ENCODE peak calls at places on chromosome 4, in eight cellular contexts. Q, D, E, B, P, J, O and I are unnamed samples.

GRCh38 chr4:110626532-110627153 is 3.8 kb upstream of the PITX2 start:
- DNase-seq in O (no peak), D (no peak), P (no peak), Q (no peak), J (no peak), B (no peak), E (no peak), I (no peak)

GRCh38 chr4:184417802-184418511 is 56.4 kb downstream of the IRF2 start:
- DNase-seq in O (peak), D (peak), Q (no peak), J (no peak), P (no peak), B (peak), E (no peak), I (no peak)

GRCh38 chr4:12562016-12562415 is 922.1 kb downstream of the RAB28 start:
- DNase-seq in D (no peak), P (no peak), E (no peak), B (no peak), J (no peak), Q (no peak), O (no peak), I (no peak)

GRCh38 chr4:40629401-40630334 is at the start of gene RBM47:
- DNase-seq in J (peak), Q (peak), O (peak), E (peak), P (peak), D (peak), B (peak), I (peak)

GRCh38 chr4:96429657-96430056 is 589.8 kb downstream of the PDHA2 start:
- DNase-seq in O (no peak), E (no peak), Q (no peak), P (no peak), B (no peak), J (no peak), D (no peak), I (no peak)

GRCh38 chr4:102541708-102542107 is 40.5 kb downstream of the NFKB1 start:
- DNase-seq in J (no peak), D (no peak), P (no peak), Q (no peak), B (no peak), E (no peak), O (no peak), I (no peak)

GRCh38 chr4:26570596-26570995 is 13.3 kb upstream of the TBC1D19 start:
- DNase-seq in B (no peak), P (no peak), O (no peak), D (no peak), Q (no peak), J (no peak), E (no peak), I (no peak)

GRCh38 chr4:99879458-99879857 is 14.8 kb downstream of the LAMTOR3 start:
- DNase-seq in J (no peak), E (no peak), O (no peak), Q (no peak), B (peak), P (no peak), D (no peak), I (no peak)

GRCh38 chr4:126698224-126698623 is 934.5 kb upstream of the INTU start:
- DNase-seq in P (no peak), B (no peak), E (no peak), Q (no peak), J (no peak), O (no peak), D (no peak), I (no peak)

GRCh38 chr4:161869511-161869910 is 294.3 kb downstream of the FSTL5 start:
- DNase-seq in D (no peak), Q (no peak), O (no peak), P (no peak), E (no peak), J (no peak), B (no peak), I (no peak)

GRCh38 chr4:111873801-111874200 is 271.5 kb upstream of the FAM241A start:
- DNase-seq in J (no peak), E (no peak), Q (no peak), O (no peak), P (no peak), D (no peak), B (no peak), I (no peak)

GRCh38 chr4:10083861-10084641 is 32.5 kb downstream of the WDR1 start:
- DNase-seq in O (no peak), E (no peak), B (no peak), J (no peak), D (no peak), Q (peak), P (peak), I (peak)

GRCh38 chr4:81508786-81509574 is 37.3 kb upstream of the RASGEF1B start:
- DNase-seq in Q (no peak), P (no peak), E (no peak), D (no peak), B (no peak), J (no peak), O (no peak), I (peak)

GRCh38 chr4:47418147-47418546 is 45.4 kb downstream of the COMMD8 start:
- DNase-seq in D (no peak), Q (no peak), O (no peak), B (no peak), J (no peak), P (no peak), E (no peak), I (no peak)

GRCh38 chr4:25815586-25815985 is 47.2 kb downstream of the SEL1L3 start:
- DNase-seq in Q (no peak), E (no peak), D (no peak), J (no peak), O (no peak), B (no peak), P (no peak), I (no peak)

GRCh38 chr4:173170210-173170778 is 1.7 kb downstream of the GALNT7 start:
- DNase-seq in J (no peak), Q (no peak), O (no peak), D (no peak), E (no peak), B (no peak), P (no peak), I (no peak)

GRCh38 chr4:8690811-8691775 is 98.5 kb downstream of the CPZ start:
- DNase-seq in O (no peak), P (no peak), B (no peak), D (no peak), Q (peak), J (no peak), E (no peak), I (peak)

GRCh38 chr4:69735119-69735518 is 25.3 kb downstream of the SULT1B1 start:
- DNase-seq in E (no peak), P (no peak), O (no peak), B (no peak), Q (no peak), D (no peak), J (no peak), I (no peak)

GRCh38 chr4:25914670-25915358 is 794 bp downstream of the SMIM20 start:
- DNase-seq in J (no peak), P (no peak), Q (no peak), E (no peak), D (no peak), B (no peak), O (no peak), I (no peak)

GRCh38 chr4:74292111-74292870 is 16.0 kb upstream of the EPGN start:
- DNase-seq in E (no peak), J (no peak), D (peak), B (peak), P (no peak), O (no peak), Q (no peak), I (no peak)

GRCh38 chr4:157978680-157979361 is 194.0 kb downstream of the GASK1B start:
- DNase-seq in J (peak), E (peak), B (peak), P (no peak), Q (peak), D (peak), O (peak), I (no peak)

DNA sequence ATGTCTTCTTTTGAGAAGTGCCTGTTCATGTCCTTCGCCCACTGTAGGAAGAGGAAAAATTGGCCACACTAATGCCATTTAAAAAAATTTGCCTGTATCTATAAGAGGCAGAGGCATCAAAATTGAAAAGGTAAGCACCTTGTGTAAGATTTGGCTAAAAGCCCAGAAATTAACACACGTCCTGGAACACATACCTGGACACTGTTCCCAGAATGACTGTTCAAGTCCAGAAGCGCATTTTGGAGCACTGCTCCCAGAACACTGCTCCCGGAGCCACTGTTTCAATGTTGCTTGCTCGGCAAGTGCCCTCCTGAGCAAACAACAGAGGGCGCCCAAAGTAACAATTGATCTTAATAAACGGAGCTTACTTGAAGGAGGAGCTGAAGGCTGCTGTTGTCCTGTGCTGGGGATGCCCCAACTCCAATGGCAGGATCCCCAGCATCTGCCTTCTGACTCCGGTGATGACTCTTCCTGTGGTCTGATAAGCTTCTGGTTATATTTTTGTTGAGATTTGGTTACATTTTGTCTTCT is 1958.6 kb downstream of the C4orf33 start:
- DNase-seq in D (no peak), Q (no peak), J (no peak), E (no peak), B (peak), P (no peak), O (no peak), I (no peak)
- TF ChIP-seq CTCF in D (no peak), Q (no peak), J (no peak), E (no peak), B (peak), P (no peak), O (no peak), I (no peak)

GRCh38 chr4:2535386-2536192 is 858 bp upstream of the FAM193A start:
- DNase-seq in E (peak), Q (peak), O (peak), B (no peak), D (no peak), P (no peak), J (peak), I (peak)
- TF ChIP-seq CTCF in E (no peak), Q (no peak), O (peak), B (no peak), D (peak), P (no peak), J (no peak), I (peak)

GRCh38 chr4:5205981-5206380 is 154.7 kb downstream of the STK32B start:
- DNase-seq in B (no peak), D (no peak), E (no peak), Q (no peak), J (no peak), P (no peak), O (no peak), I (no peak)
- TF ChIP-seq CTCF in B (no peak), D (no peak), E (no peak), Q (no peak), J (no peak), P (no peak), O (no peak), I (no peak)

GRCh38 chr4:71130827-71131603 is 137.6 kb downstream of the DCK start:
- DNase-seq in P (no peak), D (peak), O (no peak), Q (no peak), B (no peak), J (no peak), E (no peak), I (no peak)
- TF ChIP-seq CTCF in P (no peak), D (peak), O (no peak), Q (peak), B (no peak), J (no peak), E (no peak), I (no peak)

DNA sequence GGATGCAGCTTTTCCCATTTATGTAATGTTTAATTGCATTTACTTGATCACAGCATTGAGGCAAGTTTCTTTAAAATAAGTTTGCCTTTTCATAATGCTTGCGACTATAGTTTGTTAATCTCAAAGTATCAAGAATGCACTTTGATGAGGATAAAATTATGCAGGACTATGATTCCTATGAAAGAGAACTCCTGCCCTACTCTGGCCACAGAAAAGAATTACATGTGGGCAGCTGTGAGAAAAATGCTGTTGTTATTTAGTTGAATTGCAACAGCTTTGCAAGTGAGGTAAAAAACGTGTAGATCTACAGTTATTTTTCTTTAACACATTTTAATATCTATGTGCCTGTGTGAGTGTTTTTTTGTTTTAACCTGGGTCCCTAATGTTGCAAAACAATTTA is 12.5 kb upstream of the OSTC start:
- DNase-seq in B (no peak), E (no peak), O (no peak), P (no peak), Q (no peak), D (no peak), J (no peak), I (no peak)
- TF ChIP-seq CTCF in B (no peak), E (peak), O (no peak), P (no peak), Q (no peak), D (peak), J (no peak), I (no peak)

GRCh38 chr4:7462509-7462971 is 27.8 kb upstream of the PSAPL1 start:
- DNase-seq in E (no peak), O (no peak), D (peak), P (no peak), J (peak), B (peak), Q (no peak), I (no peak)
- TF ChIP-seq CTCF in E (no peak), O (no peak), D (peak), P (no peak), J (no peak), B (peak), Q (no peak), I (no peak)

GRCh38 chr4:119212251-119212963 is at the start of gene USP53:
- DNase-seq in E (peak), J (peak), D (peak), B (peak), O (peak), P (peak), Q (peak), I (peak)

GRCh38 chr4:119209586-119209985 is 2.9 kb upstream of the USP53 start:
- DNase-seq in B (no peak), J (no peak), O (no peak), D (no peak), E (no peak), P (no peak), Q (no peak), I (no peak)

GRCh38 chr4:119211856-119212250 is 660 bp upstream of the USP53 start:
- DNase-seq in B (no peak), P (no peak), E (no peak), O (no peak), Q (no peak), D (no peak), J (no peak), I (no peak)

GRCh38 chr4:119210760-119211159 is 1.8 kb upstream of the USP53 start:
- DNase-seq in Q (no peak), D (no peak), B (peak), J (no peak), P (no peak), O (no peak), E (no peak), I (no peak)

DNA sequence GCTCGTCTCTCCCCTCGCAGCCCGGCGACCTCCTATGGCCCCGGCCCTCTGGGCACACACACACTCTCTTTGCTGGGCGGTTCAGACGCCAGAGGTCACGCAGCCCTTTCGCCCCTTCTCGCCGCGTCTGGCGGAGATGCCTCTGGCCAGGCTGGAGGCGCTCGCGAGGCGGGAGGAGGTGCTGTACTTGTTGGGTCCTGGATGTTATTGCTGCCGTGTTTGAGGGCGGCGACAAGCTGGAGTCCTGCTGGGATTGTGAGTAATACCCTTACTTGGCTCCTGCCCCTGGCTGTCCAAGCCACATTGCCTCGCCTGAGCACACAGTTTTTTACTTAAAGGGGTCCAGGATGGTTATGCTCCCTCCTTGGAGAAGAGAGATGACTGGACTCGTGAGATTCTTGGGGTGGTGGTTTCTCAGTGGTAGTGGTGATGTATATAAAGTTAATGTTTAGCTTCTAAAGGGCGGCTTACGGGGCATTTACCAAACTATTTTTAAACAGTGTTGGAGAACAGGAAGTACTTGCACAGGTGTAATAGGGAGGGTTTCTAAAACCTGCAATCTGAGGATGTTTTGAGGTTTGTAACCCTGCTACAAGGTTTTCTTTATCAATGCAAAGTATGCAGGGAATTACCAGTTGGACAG is 572 bp downstream of the USP53 start:
- DNase-seq in E (peak), Q (peak), B (peak), O (peak), D (peak), P (peak), J (peak), I (peak)
- TF ChIP-seq CTCF in E (no peak), Q (no peak), B (peak), O (peak), D (peak), P (peak), J (no peak), I (no peak)

GRCh38 chr4:38050560-38051350 is 90.6 kb downstream of the PTTG2 start:
- DNase-seq in J (no peak), D (no peak), B (no peak), O (no peak), Q (no peak), P (no peak), E (no peak), I (no peak)

GRCh38 chr4:38056024-38056685 is 96.0 kb downstream of the PTTG2 start:
- DNase-seq in J (no peak), Q (no peak), P (no peak), D (no peak), O (no peak), B (no peak), E (no peak), I (no peak)

GRCh38 chr4:38058186-38058585 is 98.0 kb downstream of the PTTG2 start:
- DNase-seq in B (no peak), J (no peak), P (no peak), Q (no peak), O (no peak), E (peak), D (no peak), I (no peak)

GRCh38 chr4:38060829-38061431 is 100.7 kb downstream of the PTTG2 start:
- DNase-seq in B (no peak), E (no peak), J (no peak), D (no peak), P (no peak), Q (no peak), O (no peak), I (no peak)

GRCh38 chr4:38055566-38055965 is 95.4 kb downstream of the PTTG2 start:
- DNase-seq in B (no peak), Q (no peak), J (no peak), P (no peak), D (no peak), O (no peak), E (no peak), I (no peak)
- TF ChIP-seq CTCF in B (no peak), Q (no peak), J (no peak), P (no peak), D (peak), O (no peak), E (no peak), I (no peak)

GRCh38 chr4:186190456-186191265 is 706 bp upstream of the CYP4V2 start:
- DNase-seq in D (no peak), Q (peak), E (peak), B (no peak), J (peak), P (peak), O (peak), I (no peak)
- TF ChIP-seq CTCF in D (peak), Q (no peak), E (no peak), B (no peak), J (no peak), P (no peak), O (peak), I (no peak)

GRCh38 chr4:22410645-22411247 is 105.1 kb downstream of the ADGRA3 start:
- DNase-seq in P (no peak), Q (no peak), D (peak), E (no peak), B (no peak), J (no peak), O (no peak), I (no peak)
- TF ChIP-seq CTCF in P (peak), Q (peak), D (peak), E (peak), B (peak), J (peak), O (peak), I (peak)